ENCODE peak calls at places on chromosomes 3 and 15, in seven cellular contexts. T, I, L, J, W, R and E are unnamed samples.

GRCh38 chr3:127388412-127388811 is 100.6 kb upstream of the PRR20G start:
- DNase-seq in L (no peak), R (no peak), J (no peak), T (no peak), I (no peak), W (no peak), E (peak; percentile 2)

GRCh38 chr15:92121047-92121446 is 267.5 kb downstream of the SLCO3A1 start:
- DNase-seq in W (no peak), T (no peak), R (no peak), J (no peak), L (no peak), I (no peak), E (no peak)

GRCh38 chr3:127992127-127992526 is 60.1 kb upstream of the SEC61A1 start:
- DNase-seq in L (no peak), R (no peak), T (no peak), I (no peak), J (no peak), W (no peak), E (no peak)

GRCh38 chr3:27022096-27022761 is 347.0 kb downstream of the NEK10 start:
- DNase-seq in I (no peak), T (no peak), R (no peak), J (no peak), L (no peak), W (no peak), E (no peak)

GRCh38 chr3:98971183-98971681 is 69.7 kb upstream of the DCBLD2 start:
- DNase-seq in R (no peak), W (peak; percentile 89), I (no peak), L (no peak), J (no peak), T (no peak), E (no peak)

GRCh38 chr3:151491525-151491924 is 30.7 kb upstream of the IGSF10 start:
- DNase-seq in L (no peak), W (no peak), I (no peak), T (no peak), J (no peak), R (no peak), E (no peak)

GRCh38 chr3:62164746-62165145 is 208.6 kb downstream of the FEZF2 start:
- DNase-seq in T (no peak), R (no peak), I (no peak), J (no peak), L (no peak), W (no peak), E (no peak)

GRCh38 chr3:108297636-108298035 is 1.3 kb downstream of the HHLA2 start:
- DNase-seq in W (no peak), I (peak; percentile 31), J (no peak), R (no peak), T (no peak), L (no peak), E (peak; percentile 33)

GRCh38 chr3:38353151-38353550 is 6.6 kb downstream of the XYLB start:
- DNase-seq in T (no peak), R (no peak), W (peak; percentile 18), J (no peak), L (no peak), I (no peak), E (no peak)

GRCh38 chr3:45224824-45225464 is 1.1 kb downstream of the TMEM158 start:
- DNase-seq in R (peak; percentile 78), W (peak; percentile 76), J (no peak), I (peak; percentile 80), L (peak; percentile 18), T (peak; percentile 42), E (peak; percentile 69)

GRCh38 chr3:9110802-9111201 is 138.6 kb downstream of the SRGAP3 start:
- DNase-seq in W (no peak), J (no peak), I (no peak), R (no peak), L (no peak), T (no peak), E (no peak)

GRCh38 chr15:37931868-37932267 is 2.6 kb upstream of the TMCO5A start:
- DNase-seq in W (peak; percentile 50), J (no peak), R (no peak), T (no peak), I (no peak), L (no peak), E (no peak)

GRCh38 chr3:50241163-50241562 is 5.2 kb downstream of the GNAI2 start:
- DNase-seq in J (no peak), W (no peak), L (no peak), R (no peak), T (no peak), I (no peak), E (no peak)

GRCh38 chr3:59879033-59879655 is 829.3 kb upstream of the CFAP20DC start:
- DNase-seq in W (no peak), L (no peak), J (no peak), T (no peak), I (no peak), R (no peak), E (no peak)

GRCh38 chr3:60752800-60753199 is 498.5 kb downstream of the FHIT start:
- DNase-seq in T (no peak), I (no peak), R (no peak), J (no peak), W (peak; percentile 74), L (no peak), E (no peak)

GRCh38 chr15:62766599-62766998 is 275.9 kb upstream of the TPM1 start:
- DNase-seq in R (no peak), T (no peak), W (no peak), I (no peak), J (no peak), L (no peak), E (no peak)

GRCh38 chr3:140699516-140700231 is 21.8 kb downstream of the TRIM42 start:
- DNase-seq in J (no peak), R (no peak), T (no peak), W (no peak), I (no peak), L (no peak), E (no peak)

GRCh38 chr15:66613743-66614142 is 47.9 kb upstream of the LCTL start:
- DNase-seq in I (no peak), W (no peak), R (no peak), L (no peak), J (no peak), T (no peak), E (no peak)